ENCODE peak calls at places on chromosomes 16 and 17, in seven cellular contexts. C, T, M, F, V, B and D are unnamed samples.

GRCh38 chr17:10875984-10876555 is 38.2 kb upstream of the PIRT start:
- DNase-seq in C (peak; percentile 26), B (peak; percentile 41), M (no peak), V (no peak), T (peak; percentile 53), F (no peak), D (peak; percentile 46)

GRCh38 chr17:68539536-68540469 is 27.6 kb downstream of the PRKAR1A start:
- DNase-seq in V (no peak), C (peak; percentile 62), M (no peak), T (no peak), F (no peak), B (no peak), D (peak; percentile 13)

GRCh38 chr16:31134625-31135534 is 647 bp downstream of the PRSS8 start:
- DNase-seq in V (no peak), T (no peak), C (no peak), F (no peak), M (no peak), B (peak; percentile 67), D (peak; percentile 79)

GRCh38 chr16:28845173-28846079 is 722 bp downstream of the TUFM start:
- DNase-seq in V (no peak), M (no peak), B (peak; percentile 31), F (no peak), T (peak; percentile 48), C (no peak), D (peak; percentile 59)

GRCh38 chr17:66915204-66915611 is 49.3 kb upstream of the CACNG4 start:
- DNase-seq in V (peak; percentile 59), B (no peak), T (peak; percentile 64), F (no peak), C (peak; percentile 6), M (no peak), D (peak; percentile 87)

GRCh38 chr17:31571124-31571892 is 179.8 kb downstream of the RAB11FIP4 start:
- DNase-seq in C (peak; percentile 98), M (no peak), T (no peak), F (peak; percentile 96), V (peak; percentile 67), B (no peak), D (no peak)

GRCh38 chr16:30660424-30661251 is 2.4 kb downstream of the FBRS start:
- DNase-seq in T (no peak), B (no peak), C (no peak), F (no peak), M (no peak), V (no peak), D (no peak)

GRCh38 chr16:11407047-11407982 is 62.1 kb downstream of the RMI2 start:
- DNase-seq in B (peak; percentile 52), T (peak; percentile 84), F (peak; percentile 82), V (peak; percentile 61), C (peak; percentile 83), M (no peak), D (peak; percentile 85)

GRCh38 chr17:50114849-50115357 is 15.1 kb downstream of the SAMD14 start:
- DNase-seq in T (peak; percentile 66), B (peak; percentile 69), V (no peak), F (no peak), M (no peak), C (peak; percentile 83), D (peak; percentile 55)

GRCh38 chr16:66750279-66751134 is 902 bp downstream of the DYNC1LI2 start:
- DNase-seq in M (no peak), C (no peak), T (no peak), F (no peak), V (no peak), B (no peak), D (no peak)

GRCh38 chr17:65229596-65229995 is 92.4 kb downstream of the RGS9 start:
- DNase-seq in M (no peak), V (no peak), F (no peak), B (no peak), C (no peak), T (no peak), D (no peak)

GRCh38 chr17:7083592-7083991 is 3.5 kb upstream of the CLEC10A start:
- DNase-seq in V (no peak), C (no peak), T (no peak), B (no peak), F (no peak), M (no peak), D (no peak)

GRCh38 chr17:78600181-78600651 is 23.0 kb upstream of the DNAH17 start:
- DNase-seq in F (no peak), C (peak; percentile 54), T (no peak), B (no peak), M (peak; percentile 31), V (no peak), D (peak; percentile 57)

GRCh38 chr17:40529991-40530390 is 28.6 kb upstream of the TNS4 start:
- DNase-seq in M (no peak), T (no peak), V (peak; percentile 24), B (no peak), C (no peak), F (no peak), D (no peak)

GRCh38 chr17:54899721-54900456 is 763 bp upstream of the TOM1L1 start:
- DNase-seq in B (no peak), F (no peak), C (no peak), V (no peak), M (no peak), T (no peak), D (peak; percentile 0)

GRCh38 chr16:87435399-87436224 is 43.5 kb downstream of the MAP1LC3B start:
- DNase-seq in F (no peak), V (no peak), C (peak; percentile 63), B (no peak), T (no peak), M (no peak), D (no peak)
- TF ChIP-seq CTCF in F (no peak), V (no peak), C (no peak), B (no peak), T (no peak), M (no peak), D (no peak)

GRCh38 chr17:37081287-37081686 is 132.5 kb downstream of the AATF start:
- DNase-seq in B (peak; percentile 18), F (no peak), M (no peak), V (no peak), T (no peak), C (peak; percentile 62), D (no peak)
- TF ChIP-seq CTCF in B (no peak), F (no peak), M (no peak), V (no peak), T (no peak), C (no peak), D (no peak)

GRCh38 chr17:81298325-81298990 is 3.4 kb upstream of the SLC38A10 start:
- DNase-seq in C (no peak), M (no peak), T (no peak), B (no peak), V (no peak), F (no peak), D (no peak)

GRCh38 chr17:81294512-81295030 is 536 bp downstream of the SLC38A10 start:
- DNase-seq in T (peak; percentile 53), V (no peak), F (peak; percentile 78), B (no peak), M (no peak), C (peak; percentile 26), D (peak; percentile 36)

GRCh38 chr17:81292450-81292849 is 2.7 kb downstream of the SLC38A10 start:
- DNase-seq in M (no peak), T (no peak), V (no peak), C (no peak), B (no peak), F (no peak), D (no peak)

GRCh38 chr17:81295678-81296381 is 723 bp upstream of the SLC38A10 start:
- DNase-seq in C (peak; percentile 57), V (no peak), T (peak; percentile 91), F (no peak), M (peak; percentile 42), B (peak; percentile 83), D (peak; percentile 80)

DNA sequence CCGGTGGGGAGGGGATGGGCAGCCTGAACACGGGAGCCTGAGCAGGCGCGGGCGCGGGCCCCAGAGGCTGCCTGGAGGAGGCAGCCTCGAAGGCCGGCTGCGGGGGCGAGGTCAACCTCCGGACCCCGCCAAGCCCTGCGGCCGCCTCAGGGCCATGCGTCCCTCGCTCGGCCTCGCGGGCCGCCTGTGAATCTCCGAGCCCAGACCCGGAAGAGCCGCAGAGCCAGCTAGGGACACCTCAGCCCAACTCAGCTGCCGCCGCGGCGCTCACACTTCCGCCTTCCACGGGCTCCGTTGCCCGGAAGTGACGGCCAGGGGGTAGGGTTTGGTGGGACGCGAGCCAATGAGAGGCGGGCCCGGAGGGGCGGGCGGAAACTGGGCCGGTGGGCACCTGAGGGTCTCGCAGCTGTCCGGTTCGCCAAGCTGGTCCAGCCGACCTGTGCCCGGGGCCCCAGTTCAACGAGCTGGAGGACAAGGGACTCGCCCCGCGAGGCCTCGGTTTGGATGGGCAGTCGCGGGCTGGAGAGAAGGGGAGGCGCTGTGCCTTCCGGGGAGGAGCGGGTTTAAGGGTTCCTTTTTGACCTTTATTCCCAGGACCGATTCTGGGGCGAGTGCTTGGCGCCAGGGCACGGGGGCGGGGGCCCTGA is at the start of gene SLC38A10:
- DNase-seq in M (peak; percentile 39), B (peak; percentile 92), F (peak; percentile 95), C (peak; percentile 82), T (peak; percentile 100), V (peak; percentile 91), D (peak; percentile 93)
- TF ChIP-seq CTCF in M (no peak), B (no peak), F (no peak), C (no peak), T (no peak), V (no peak), D (no peak)

GRCh38 chr16:79998143-79998542 is 397.6 kb upstream of the MAF start:
- DNase-seq in F (no peak), M (no peak), B (no peak), C (no peak), T (no peak), V (no peak), D (no peak)

GRCh38 chr16:79993810-79994209 is 393.3 kb upstream of the MAF start:
- DNase-seq in V (no peak), C (no peak), M (no peak), T (no peak), B (no peak), F (no peak), D (no peak)

GRCh38 chr16:79995315-79995714 is 394.8 kb upstream of the MAF start:
- DNase-seq in M (no peak), B (no peak), V (no peak), T (no peak), C (no peak), F (no peak), D (no peak)

GRCh38 chr16:79994413-79994812 is 393.9 kb upstream of the MAF start:
- DNase-seq in F (no peak), T (no peak), V (no peak), B (no peak), M (no peak), C (no peak), D (no peak)

DNA sequence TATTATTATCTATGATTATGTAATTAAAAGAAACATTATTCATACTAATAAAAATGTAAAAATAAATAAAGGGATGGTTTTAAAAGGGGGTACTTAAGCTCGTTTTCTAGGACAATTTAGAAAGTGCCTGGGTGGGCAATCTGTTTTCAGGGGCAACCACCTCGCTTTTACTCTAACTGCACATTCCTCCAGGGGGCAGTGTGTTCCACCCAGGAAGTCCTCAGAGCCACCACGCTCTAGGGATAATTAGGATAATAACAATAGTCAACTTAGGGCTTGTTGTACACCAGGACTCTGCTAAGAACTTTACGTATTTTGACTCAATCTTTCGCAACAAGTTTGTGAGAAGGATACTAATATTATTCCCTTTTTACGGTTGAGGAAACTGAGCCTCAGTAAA is 396.7 kb upstream of the MAF start:
- DNase-seq in F (no peak), C (no peak), V (no peak), B (no peak), T (no peak), M (no peak), D (peak; percentile 20)
- TF ChIP-seq CTCF in F (no peak), C (peak; percentile 51), V (no peak), B (peak; percentile 32), T (peak; percentile 30), M (peak; percentile 38), D (peak; percentile 43)